ENCODE peak calls at places on chromosomes 11 and 22, in four cellular contexts. One of them, this sample, is unnamed.

GRCh38 chr11:112118176-112118575 is 31.5 kb downstream of the SDHD start:
- DNase-seq in astrocyte of the spinal cord: no peak
- DNase-seq in astrocyte: no peak
- DNase-seq in GM06990: no peak
- DNase-seq in this sample: no peak

GRCh38 chr11:6604081-6604626 is 580 bp downstream of the ILK start:
- DNase-seq in astrocyte of the spinal cord: peak
- DNase-seq in astrocyte: peak
- DNase-seq in GM06990: peak
- DNase-seq in this sample: no peak

GRCh38 chr22:35317680-35318290 is 18.1 kb downstream of the TOM1 start:
- DNase-seq in astrocyte of the spinal cord: no peak
- DNase-seq in astrocyte: no peak
- DNase-seq in GM06990: no peak
- DNase-seq in this sample: no peak

GRCh38 chr11:50155508-50155907 is 122.8 kb downstream of the OR4C45 start:
- DNase-seq in astrocyte of the spinal cord: no peak
- DNase-seq in astrocyte: no peak
- DNase-seq in GM06990: no peak
- DNase-seq in this sample: no peak

GRCh38 chr11:29612423-29612822 is 404.4 kb downstream of the KCNA4 start:
- DNase-seq in astrocyte of the spinal cord: no peak
- DNase-seq in astrocyte: no peak
- DNase-seq in GM06990: no peak
- DNase-seq in this sample: no peak

GRCh38 chr22:25172153-25172552 is 27.5 kb upstream of the CRYBB3 start:
- DNase-seq in astrocyte of the spinal cord: no peak
- DNase-seq in astrocyte: no peak
- DNase-seq in GM06990: no peak
- DNase-seq in this sample: no peak

GRCh38 chr11:63534895-63535461 is 1.6 kb upstream of the PLAAT4 start:
- DNase-seq in astrocyte of the spinal cord: no peak
- DNase-seq in astrocyte: no peak
- DNase-seq in GM06990: peak
- DNase-seq in this sample: no peak

GRCh38 chr11:102177974-102178631 is 67.9 kb downstream of the YAP1 start:
- DNase-seq in astrocyte of the spinal cord: peak
- DNase-seq in astrocyte: peak
- DNase-seq in GM06990: no peak
- DNase-seq in this sample: no peak

GRCh38 chr22:48481748-48482147 is 1345.9 kb downstream of the BRD1 start:
- DNase-seq in astrocyte of the spinal cord: no peak
- DNase-seq in astrocyte: no peak
- DNase-seq in GM06990: no peak
- DNase-seq in this sample: no peak

GRCh38 chr22:39514373-39514973 is 5.9 kb upstream of the ATF4 start:
- DNase-seq in astrocyte of the spinal cord: peak
- DNase-seq in astrocyte: no peak
- DNase-seq in GM06990: no peak
- DNase-seq in this sample: peak

GRCh38 chr11:93547768-93548167 is 4.6 kb upstream of the SMCO4 start:
- DNase-seq in astrocyte of the spinal cord: no peak
- DNase-seq in astrocyte: no peak
- DNase-seq in GM06990: no peak
- DNase-seq in this sample: no peak

GRCh38 chr11:70067036-70067435 is 11.1 kb upstream of the ANO1 start:
- DNase-seq in astrocyte of the spinal cord: no peak
- DNase-seq in astrocyte: no peak
- DNase-seq in GM06990: no peak
- DNase-seq in this sample: no peak

GRCh38 chr22:47613606-47614350 is 851.3 kb downstream of the TBC1D22A start:
- DNase-seq in astrocyte of the spinal cord: no peak
- DNase-seq in astrocyte: no peak
- DNase-seq in GM06990: no peak
- DNase-seq in this sample: no peak

GRCh38 chr22:46108564-46109473 is 41.5 kb upstream of the PPARA start:
- DNase-seq in astrocyte of the spinal cord: no peak
- DNase-seq in astrocyte: peak
- DNase-seq in GM06990: no peak
- DNase-seq in this sample: peak

GRCh38 chr22:49191506-49191980 is 636.1 kb downstream of the BRD1 start:
- DNase-seq in astrocyte of the spinal cord: no peak
- DNase-seq in astrocyte: no peak
- DNase-seq in GM06990: no peak
- DNase-seq in this sample: no peak

GRCh38 chr11:72655014-72655413 is 19.2 kb downstream of the PDE2A start:
- DNase-seq in astrocyte of the spinal cord: no peak
- DNase-seq in astrocyte: no peak
- DNase-seq in GM06990: no peak
- DNase-seq in this sample: no peak

GRCh38 chr11:90874281-90874680 is 651.4 kb upstream of the CHORDC1 start:
- DNase-seq in astrocyte of the spinal cord: no peak
- DNase-seq in astrocyte: no peak
- DNase-seq in GM06990: no peak
- DNase-seq in this sample: no peak

GRCh38 chr11:47056261-47056915 is 119.8 kb downstream of the CSTPP1 start:
- DNase-seq in astrocyte of the spinal cord: peak
- DNase-seq in astrocyte: peak
- DNase-seq in GM06990: no peak
- DNase-seq in this sample: no peak

GRCh38 chr22:50010676-50011446 is 1.7 kb downstream of the IL17REL start:
- DNase-seq in astrocyte of the spinal cord: no peak
- DNase-seq in astrocyte: no peak
- DNase-seq in GM06990: peak
- DNase-seq in this sample: no peak

GRCh38 chr22:33544707-33545106 is 375.6 kb downstream of the LARGE1 start:
- DNase-seq in astrocyte of the spinal cord: no peak
- DNase-seq in astrocyte: peak
- DNase-seq in GM06990: no peak
- DNase-seq in this sample: no peak

DNA sequence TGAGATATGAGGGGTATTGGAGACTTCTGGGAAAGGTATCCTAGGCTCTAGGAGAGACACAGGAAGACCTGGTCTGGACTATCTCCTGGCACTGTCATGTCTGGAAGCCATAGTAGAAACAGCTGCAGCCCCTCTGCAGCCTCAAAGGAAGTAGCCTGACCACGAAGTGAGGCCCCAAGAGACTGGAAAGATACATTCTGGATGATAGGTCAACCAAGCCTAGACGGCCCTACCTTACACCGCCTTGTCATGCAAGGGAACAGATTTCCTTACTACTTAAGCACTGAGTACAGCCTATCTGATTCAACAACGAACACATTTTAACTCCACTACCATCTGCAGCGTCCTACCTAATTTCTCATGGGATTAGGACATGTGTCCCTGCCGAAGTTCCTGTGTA is 31.1 kb downstream of the UQCR10 start:
- DNase-seq in astrocyte of the spinal cord: no peak
- DNase-seq in astrocyte: no peak
- DNase-seq in GM06990: no peak
- DNase-seq in this sample: no peak
- H3K4me3 ChIP-seq in astrocyte of the spinal cord: no peak
- H3K4me3 ChIP-seq in astrocyte: no peak
- H3K4me3 ChIP-seq in GM06990: no peak
- H3K4me3 ChIP-seq in this sample: peak

GRCh38 chr11:26996056-26996455 is 2.1 kb downstream of the FIBIN start:
- DNase-seq in astrocyte of the spinal cord: no peak
- DNase-seq in astrocyte: no peak
- DNase-seq in GM06990: no peak
- DNase-seq in this sample: no peak
- H3K4me3 ChIP-seq in astrocyte of the spinal cord: peak
- H3K4me3 ChIP-seq in astrocyte: no peak
- H3K4me3 ChIP-seq in GM06990: no peak
- H3K4me3 ChIP-seq in this sample: peak

DNA sequence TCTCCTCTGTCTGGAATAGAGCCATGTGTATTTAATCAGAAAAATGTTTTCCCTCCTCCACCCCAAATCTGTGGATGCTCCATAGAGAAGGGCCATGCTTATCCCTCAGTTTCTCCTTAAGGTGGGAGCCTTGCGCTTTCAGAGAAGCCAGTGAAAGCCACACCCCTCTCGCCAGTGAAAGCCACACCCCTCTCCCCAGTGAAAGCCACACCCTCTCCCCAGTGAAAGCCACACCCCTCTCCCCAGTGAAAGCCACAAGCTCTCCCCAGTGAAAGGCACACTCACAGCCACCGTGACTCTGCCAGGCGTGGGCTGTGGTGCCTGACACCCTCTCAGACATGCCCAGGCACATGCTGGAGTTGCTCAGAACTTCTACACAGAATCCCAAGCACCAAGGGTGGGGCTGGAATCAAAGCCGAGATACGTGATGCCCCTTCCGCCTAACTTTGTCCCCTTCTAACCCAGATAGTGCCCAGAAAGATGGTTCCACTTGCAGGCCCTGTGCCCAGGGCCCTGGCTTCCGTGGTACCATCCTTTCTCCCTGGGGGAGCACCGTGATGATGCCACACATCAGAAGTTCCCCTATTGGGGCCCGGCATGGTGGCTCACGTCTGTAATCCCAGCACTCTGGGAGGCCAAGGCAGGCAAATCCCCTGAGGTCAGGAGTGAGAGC is 16.5 kb upstream of the PRR5 start:
- DNase-seq in astrocyte of the spinal cord: no peak
- DNase-seq in astrocyte: peak
- DNase-seq in GM06990: peak
- DNase-seq in this sample: no peak
- H3K4me3 ChIP-seq in astrocyte of the spinal cord: no peak
- H3K4me3 ChIP-seq in astrocyte: no peak
- H3K4me3 ChIP-seq in GM06990: no peak
- H3K4me3 ChIP-seq in this sample: no peak

GRCh38 chr11:12680246-12680939 is 6.2 kb downstream of the TEAD1 start:
- DNase-seq in astrocyte of the spinal cord: peak
- DNase-seq in astrocyte: peak
- DNase-seq in GM06990: no peak
- DNase-seq in this sample: peak
- H3K4me3 ChIP-seq in astrocyte of the spinal cord: peak
- H3K4me3 ChIP-seq in astrocyte: peak
- H3K4me3 ChIP-seq in GM06990: no peak
- H3K4me3 ChIP-seq in this sample: peak

GRCh38 chr11:85718991-85719807 is 33.2 kb upstream of the CCDC89 start:
- DNase-seq in astrocyte of the spinal cord: peak
- DNase-seq in astrocyte: peak
- DNase-seq in GM06990: no peak
- DNase-seq in this sample: peak
- H3K4me3 ChIP-seq in astrocyte of the spinal cord: peak
- H3K4me3 ChIP-seq in astrocyte: peak
- H3K4me3 ChIP-seq in GM06990: no peak
- H3K4me3 ChIP-seq in this sample: peak

GRCh38 chr22:44085743-44086741 is 61.9 kb downstream of the PARVB start:
- DNase-seq in astrocyte of the spinal cord: peak
- DNase-seq in astrocyte: peak
- DNase-seq in GM06990: peak
- DNase-seq in this sample: peak
- H3K4me3 ChIP-seq in astrocyte of the spinal cord: no peak
- H3K4me3 ChIP-seq in astrocyte: no peak
- H3K4me3 ChIP-seq in GM06990: no peak
- H3K4me3 ChIP-seq in this sample: no peak

GRCh38 chr11:120771551-120772060 is 252.3 kb upstream of the TBCEL start:
- DNase-seq in astrocyte of the spinal cord: no peak
- DNase-seq in astrocyte: no peak
- DNase-seq in GM06990: no peak
- DNase-seq in this sample: no peak

DNA sequence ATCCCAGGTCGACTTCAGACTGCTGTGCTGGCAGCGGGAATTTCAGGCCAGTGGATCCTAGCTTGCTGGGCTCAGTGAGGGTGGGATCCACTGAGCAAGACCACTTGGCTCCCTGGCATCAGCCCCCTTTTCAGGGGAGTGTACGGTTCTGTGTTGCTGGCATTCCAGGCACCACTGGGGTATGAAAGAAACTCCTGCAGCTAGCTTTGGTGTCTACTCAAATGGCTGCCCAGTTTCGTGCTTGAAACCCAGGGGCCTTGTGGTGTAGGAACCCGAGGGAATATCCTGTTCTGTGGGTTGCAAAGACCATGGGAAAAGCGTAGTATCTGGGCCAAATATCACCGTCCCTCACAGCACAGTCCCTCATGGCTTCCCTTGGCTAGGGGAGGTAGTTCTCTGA is 254.8 kb downstream of the GRIK4 start:
- DNase-seq in astrocyte of the spinal cord: no peak
- DNase-seq in astrocyte: no peak
- DNase-seq in GM06990: no peak
- DNase-seq in this sample: no peak
- H3K4me3 ChIP-seq in astrocyte of the spinal cord: no peak
- H3K4me3 ChIP-seq in astrocyte: no peak
- H3K4me3 ChIP-seq in GM06990: no peak
- H3K4me3 ChIP-seq in this sample: no peak

GRCh38 chr11:4704054-4704789 is at the start of gene MMP26:
- DNase-seq in astrocyte of the spinal cord: no peak
- DNase-seq in astrocyte: no peak
- DNase-seq in GM06990: no peak
- DNase-seq in this sample: no peak
- H3K4me3 ChIP-seq in astrocyte of the spinal cord: no peak
- H3K4me3 ChIP-seq in astrocyte: no peak
- H3K4me3 ChIP-seq in GM06990: no peak
- H3K4me3 ChIP-seq in this sample: no peak

GRCh38 chr11:913043-913442 is 2.4 kb upstream of the CHID1 start:
- DNase-seq in astrocyte of the spinal cord: no peak
- DNase-seq in astrocyte: no peak
- DNase-seq in GM06990: no peak
- DNase-seq in this sample: no peak

GRCh38 chr11:911031-911889 is 650 bp upstream of the CHID1 start:
- DNase-seq in astrocyte of the spinal cord: peak
- DNase-seq in astrocyte: peak
- DNase-seq in GM06990: no peak
- DNase-seq in this sample: peak

GRCh38 chr11:910589-911030 is at the start of gene CHID1:
- DNase-seq in astrocyte of the spinal cord: peak
- DNase-seq in astrocyte: peak
- DNase-seq in GM06990: peak
- DNase-seq in this sample: peak

GRCh38 chr11:912266-912665 is 1.7 kb upstream of the CHID1 start:
- DNase-seq in astrocyte of the spinal cord: no peak
- DNase-seq in astrocyte: no peak
- DNase-seq in GM06990: no peak
- DNase-seq in this sample: no peak

GRCh38 chr11:911890-912219 is 1.2 kb upstream of the CHID1 start:
- DNase-seq in astrocyte of the spinal cord: no peak
- DNase-seq in astrocyte: no peak
- DNase-seq in GM06990: no peak
- DNase-seq in this sample: no peak
- H3K4me3 ChIP-seq in astrocyte of the spinal cord: no peak
- H3K4me3 ChIP-seq in astrocyte: no peak
- H3K4me3 ChIP-seq in GM06990: peak
- H3K4me3 ChIP-seq in this sample: peak